ENCODE peak calls at places on chromosomes 12 and 14, in nine cellular contexts. S is ovary, Y is neural progenitor cell, M is IMR-90, W is NB4, Z is right lobe of liver, H is mucosa of descending colon, O is ascending aorta, N is HCT116. B is an unnamed sample.

GRCh38 chr14:50425816-50426215 is 29.1 kb upstream of the CDKL1 start:
- DNase-seq in N (no peak), W (peak; percentile 59), Y (no peak), O (no peak), S (no peak), H (no peak), Z (no peak), M (peak; percentile 69), B (no peak)

GRCh38 chr12:19129486-19130223 is at the start of gene PLEKHA5:
- DNase-seq in Z (peak; percentile 84), H (peak; percentile 80), M (peak; percentile 64), W (peak; percentile 68), O (peak; percentile 85), Y (peak; percentile 91), N (peak; percentile 23), S (peak; percentile 83), B (peak; percentile 79)

GRCh38 chr12:63208956-63209355 is 58.0 kb upstream of the AVPR1A start:
- DNase-seq in H (no peak), M (no peak), S (no peak), Y (no peak), O (no peak), N (no peak), W (no peak), Z (no peak), B (no peak)

GRCh38 chr12:49662998-49663843 is 39.9 kb downstream of the PRPF40B start:
- DNase-seq in M (peak; percentile 86), O (peak; percentile 88), N (no peak), H (peak; percentile 77), Z (peak; percentile 57), Y (no peak), W (peak; percentile 98), S (peak; percentile 58), B (no peak)

GRCh38 chr12:86671001-86671400 is 414.8 kb upstream of the MGAT4C start:
- DNase-seq in W (no peak), M (peak; percentile 25), Y (no peak), H (no peak), Z (no peak), S (no peak), N (no peak), O (no peak), B (no peak)

GRCh38 chr12:82651489-82651888 is 35.2 kb upstream of the TMTC2 start:
- DNase-seq in S (no peak), M (no peak), Z (no peak), O (no peak), W (no peak), H (no peak), N (peak; percentile 83), Y (no peak), B (no peak)

GRCh38 chr12:120920178-120920577 is 16.0 kb upstream of the SPPL3 start:
- DNase-seq in W (no peak), S (no peak), M (no peak), H (no peak), Y (no peak), N (no peak), O (no peak), Z (no peak), B (no peak)

GRCh38 chr14:96263347-96264199 is 7.6 kb downstream of the BDKRB1 start:
- DNase-seq in H (no peak), S (no peak), Z (no peak), O (no peak), W (no peak), N (no peak), M (peak; percentile 31), Y (no peak), B (no peak)

GRCh38 chr12:105729931-105730330 is 399.4 kb downstream of the C12orf75 start:
- DNase-seq in N (no peak), H (no peak), S (no peak), M (no peak), O (no peak), Y (no peak), Z (no peak), W (no peak), B (no peak)

DNA sequence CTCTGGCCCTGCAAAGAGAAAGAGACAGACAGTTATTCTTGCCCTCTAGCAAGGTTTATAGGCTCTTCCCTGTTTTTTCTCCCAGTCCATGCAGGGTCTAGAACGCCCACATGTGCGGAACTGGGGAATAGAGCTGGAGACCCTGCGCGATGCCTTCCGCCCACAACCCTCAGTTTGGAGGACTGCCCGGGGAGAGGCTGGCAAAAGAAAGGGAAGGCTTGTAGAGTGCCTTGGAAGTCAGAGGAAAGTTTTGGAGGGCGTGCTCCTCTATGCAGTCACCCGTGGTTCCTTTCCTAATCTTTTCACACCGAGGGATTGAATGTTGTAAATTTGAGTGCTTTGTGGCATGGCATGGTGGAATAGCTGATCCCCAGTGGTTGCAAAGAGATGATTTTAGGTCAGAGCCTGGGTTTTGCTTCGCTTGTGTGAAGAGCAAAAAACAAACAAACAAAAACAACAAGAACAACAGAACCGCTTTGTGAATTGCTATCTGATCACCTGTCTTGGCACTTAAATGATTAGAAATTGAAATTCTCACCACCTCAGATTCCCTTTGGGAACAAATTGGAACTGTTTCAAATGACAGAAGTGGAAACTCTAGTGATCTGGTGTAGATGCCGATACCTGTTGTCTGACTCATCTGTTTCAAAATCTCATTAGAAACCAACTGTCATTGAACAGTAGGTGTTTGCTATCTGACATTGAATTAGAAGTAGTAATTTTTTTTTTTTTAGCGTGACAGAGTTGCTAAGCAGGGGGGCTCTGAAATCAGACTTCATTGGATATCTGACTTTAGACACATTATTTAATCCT is 984 bp downstream of the GAS2L3 start:
- DNase-seq in S (no peak), M (no peak), Z (peak; percentile 33), W (no peak), O (no peak), H (no peak), N (no peak), Y (peak; percentile 45), B (no peak)
- H3K4me3 ChIP-seq in S (peak overlapping the region; percentile 44), M (peak overlapping the region; percentile 85), Z (peak overlapping the region; percentile 70), W (no peak overlapping the region), O (peak overlapping the region; percentile 71), H (peak overlapping the region; percentile 50), N (peak overlapping the region; percentile 68), Y (peak overlapping the region; percentile 77), B (peak overlapping the region; percentile 62)

GRCh38 chr14:27668531-27668930 is 1070.7 kb upstream of the NOVA1 start:
- DNase-seq in N (no peak), M (no peak), W (no peak), O (no peak), Y (no peak), H (no peak), Z (no peak), S (no peak), B (no peak)

GRCh38 chr14:27672047-27672446 is 1074.2 kb upstream of the NOVA1 start:
- DNase-seq in Z (no peak), O (no peak), N (no peak), Y (no peak), W (peak; percentile 12), M (no peak), H (no peak), S (no peak), B (no peak)
- H3K4me3 ChIP-seq in Z (no peak overlapping the region), O (no peak overlapping the region), N (no peak overlapping the region), Y (peak overlapping the region; percentile 38), W (no peak overlapping the region), M (no peak overlapping the region), H (no peak overlapping the region), S (no peak overlapping the region), B (no peak overlapping the region)

GRCh38 chr12:40012709-40013108 is 93.2 kb downstream of the SLC2A13 start:
- DNase-seq in H (no peak), Y (no peak), O (no peak), M (peak; percentile 3), W (no peak), N (no peak), S (no peak), Z (no peak), B (no peak)

GRCh38 chr12:40013292-40013691 is 92.6 kb downstream of the SLC2A13 start:
- DNase-seq in M (no peak), W (no peak), O (no peak), Y (no peak), S (no peak), N (no peak), H (no peak), Z (no peak), B (no peak)

GRCh38 chr12:40013847-40014246 is 92.0 kb downstream of the SLC2A13 start:
- DNase-seq in Z (no peak), Y (no peak), M (no peak), W (no peak), O (no peak), S (no peak), N (no peak), H (no peak), B (no peak)

GRCh38 chr12:40011775-40012129 is 94.1 kb downstream of the SLC2A13 start:
- DNase-seq in S (no peak), N (no peak), Z (peak; percentile 20), H (no peak), O (no peak), M (no peak), W (no peak), Y (no peak), B (no peak)

DNA sequence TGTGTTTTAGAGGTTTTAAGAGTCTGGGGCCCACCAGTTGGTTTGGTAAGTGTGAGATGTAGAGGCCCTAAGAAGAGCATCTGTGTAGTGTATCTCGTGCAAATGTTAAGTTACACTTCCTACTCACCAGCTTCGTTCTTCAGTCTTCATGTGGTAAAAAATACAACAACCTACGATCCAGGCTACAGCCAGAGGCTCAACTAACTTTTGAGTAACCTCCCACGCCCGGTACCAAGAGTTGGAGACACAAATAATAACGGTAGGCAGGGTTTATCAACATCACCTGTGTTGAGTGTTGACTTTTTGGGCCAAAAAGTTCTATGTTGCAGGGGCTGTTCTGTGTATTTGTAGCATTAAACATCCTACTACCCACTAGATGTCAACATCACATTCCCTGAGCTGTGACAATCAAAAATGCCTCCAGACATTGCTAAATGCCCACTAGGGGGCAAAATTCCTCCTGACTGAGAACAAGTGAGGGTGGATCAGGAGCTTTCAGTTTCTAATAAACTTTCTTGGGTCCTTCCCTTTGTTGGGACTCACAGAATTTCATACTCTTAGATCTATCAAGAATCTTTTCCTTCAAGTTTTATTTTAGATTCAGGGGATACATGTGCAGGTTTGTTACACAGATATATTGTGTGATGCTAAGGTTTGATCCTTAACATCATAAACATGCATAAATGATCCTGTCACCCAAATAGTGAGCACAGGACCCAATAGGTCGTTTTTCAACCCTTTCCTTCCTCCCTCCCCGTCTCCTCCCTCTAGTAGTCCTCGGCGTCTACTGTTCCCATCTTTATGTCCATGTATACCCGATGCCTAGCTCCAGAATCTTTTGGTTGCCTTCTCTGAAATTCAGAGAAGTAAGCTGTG is 94.7 kb downstream of the SLC2A13 start:
- DNase-seq in N (peak; percentile 41), O (peak; percentile 77), M (peak; percentile 72), S (no peak), H (no peak), W (peak; percentile 79), Z (no peak), Y (peak; percentile 82), B (peak; percentile 45)
- H3K4me3 ChIP-seq in N (no peak overlapping the region), O (peak overlapping the region; percentile 31), M (peak overlapping the region; percentile 11), S (no peak overlapping the region), H (no peak overlapping the region), W (no peak overlapping the region), Z (peak overlapping the region; percentile 39), Y (no peak overlapping the region), B (peak overlapping the region; percentile 18)

GRCh38 chr12:45214739-45215418 is 1.0 kb upstream of the ANO6 start:
- DNase-seq in Z (no peak), N (no peak), M (peak; percentile 38), S (no peak), O (no peak), W (no peak), Y (no peak), H (no peak), B (no peak)
- H3K4me3 ChIP-seq in Z (peak overlapping the region; percentile 77), N (peak overlapping the region; percentile 79), M (peak overlapping the region; percentile 60), S (peak overlapping the region; percentile 88), O (peak overlapping the region; percentile 85), W (peak overlapping the region; percentile 76), Y (peak overlapping the region; percentile 71), H (peak overlapping the region; percentile 54), B (peak overlapping the region; percentile 92)

DNA sequence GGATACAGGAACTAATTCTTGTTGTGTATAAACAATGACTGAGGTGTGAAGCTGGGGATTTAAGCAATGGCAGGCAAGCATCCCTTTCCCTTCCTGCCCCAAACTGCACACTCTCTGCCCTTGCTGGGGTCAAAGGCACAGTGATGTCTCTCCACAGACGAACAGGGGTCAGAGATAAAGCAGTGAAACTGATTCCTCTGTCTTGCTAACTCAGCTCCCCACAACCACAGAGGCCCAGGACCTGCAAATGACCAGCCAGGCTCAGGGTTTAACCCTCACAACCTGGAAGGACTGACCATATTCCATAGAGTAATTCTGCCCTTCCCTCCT is 67.2 kb downstream of the CCDC88C start:
- DNase-seq in S (no peak), M (no peak), W (no peak), O (no peak), N (no peak), Y (no peak), Z (no peak), H (no peak), B (no peak)
- H3K4me3 ChIP-seq in S (no peak overlapping the region), M (no peak overlapping the region), W (no peak overlapping the region), O (no peak overlapping the region), N (no peak overlapping the region), Y (no peak overlapping the region), Z (peak overlapping the region; percentile 42), H (no peak overlapping the region), B (peak overlapping the region; percentile 21)